ENCODE peak calls at places on chromosome 17, in five cellular contexts. W is small intestine, Z is GOT3, K is A549, E is NB4. X is an unnamed sample.

GRCh38 chr17:4195306-4195705 is 52.3 kb downstream of the CYB5D2 start:
- DNase-seq in E (no peak), K (no peak), W (no peak), Z (no peak), X (no peak)

GRCh38 chr17:82031885-82032627 is 578 bp downstream of the RAC3 start:
- DNase-seq in W (peak; percentile 74), K (no peak), Z (no peak), E (peak; percentile 68), X (peak; percentile 35)

GRCh38 chr17:81067331-81067730 is 32.4 kb downstream of the BAIAP2 start:
- DNase-seq in W (no peak), K (no peak), Z (no peak), E (peak; percentile 31), X (no peak)

GRCh38 chr17:3754458-3755334 is 31.0 kb downstream of the HASPIN start:
- DNase-seq in W (peak; percentile 97), K (peak; percentile 58), Z (no peak), E (no peak), X (no peak)

GRCh38 chr17:1789936-1790335 is 28.1 kb downstream of the SERPINF1 start:
- DNase-seq in W (peak; percentile 76), E (no peak), Z (no peak), K (no peak), X (no peak)

GRCh38 chr17:80827646-80828643 is 163.7 kb upstream of the CHMP6 start:
- DNase-seq in Z (no peak), K (peak; percentile 30), E (peak; percentile 73), W (no peak), X (no peak)

GRCh38 chr17:59669944-59670343 is 37.3 kb downstream of the PTRH2 start:
- DNase-seq in Z (no peak), K (no peak), W (no peak), E (no peak), X (no peak)

GRCh38 chr17:39553326-39553945 is 54.3 kb downstream of the NEUROD2 start:
- DNase-seq in W (no peak), Z (no peak), E (peak; percentile 52), K (no peak), X (no peak)

GRCh38 chr17:64020068-64020766 is at the start of gene ICAM2:
- DNase-seq in Z (no peak), E (peak; percentile 72), W (peak; percentile 78), K (no peak), X (peak; percentile 93)

X was measured in KBM-7.